ENCODE peak calls at places on chromosomes 4 and X, in nine cellular contexts. I is PC-3; U is HEK293T; V is central memory CD4-positive, alpha-beta T cell; Z is ACHN; Y is neural progenitor cell; Q is iPS-NIHi11; O is iris pigment epithelial cell; P is EH. F is an unnamed sample.

GRCh38 chrX:53089224-53089842 is 4.6 kb upstream of the KANTR start:
- DNase-seq in U (peak), Q (no peak), P (peak), Y (peak), V (peak), I (peak), O (peak), Z (peak), F (peak)

GRCh38 chr4:4460759-4461158 is 73.9 kb downstream of the NSG1 start:
- DNase-seq in U (no peak), P (no peak), Q (no peak), V (no peak), Y (no peak), I (no peak), O (no peak), Z (no peak), F (peak)

GRCh38 chr4:2940267-2941137 is 22.7 kb downstream of the NOP14 start:
- DNase-seq in U (no peak), Z (no peak), Q (peak), O (no peak), I (no peak), V (no peak), Y (no peak), P (no peak), F (no peak)

GRCh38 chr4:1249731-1250526 is 999 bp upstream of the CTBP1 start:
- DNase-seq in Y (no peak), Z (peak), O (peak), P (peak), Q (no peak), V (peak), I (peak), U (peak), F (peak)

GRCh38 chr4:90824266-90825167 is 697.3 kb downstream of the CCSER1 start:
- DNase-seq in V (no peak), Q (no peak), P (no peak), Z (no peak), I (no peak), U (no peak), Y (no peak), O (no peak), F (no peak)

GRCh38 chr4:114082348-114082747 is 102.9 kb upstream of the ARSJ start:
- DNase-seq in U (no peak), P (peak), O (no peak), Y (no peak), V (no peak), Z (no peak), Q (no peak), I (no peak), F (no peak)

GRCh38 chr4:19164334-19164733 is 1087.4 kb upstream of the SLIT2 start:
- DNase-seq in Q (no peak), Z (no peak), U (no peak), Y (no peak), P (no peak), V (no peak), O (no peak), I (no peak), F (no peak)

GRCh38 chr4:71293705-71294104 is 45.1 kb upstream of the SLC4A4 start:
- DNase-seq in I (peak), Y (no peak), V (no peak), P (peak), Z (peak), O (peak), U (no peak), Q (no peak), F (no peak)

GRCh38 chr4:128823025-128823661 is 13.6 kb downstream of the JADE1 start:
- DNase-seq in V (no peak), P (peak), Z (no peak), I (peak), Y (no peak), O (peak), U (no peak), Q (no peak), F (no peak)

GRCh38 chr4:141350122-141350904 is 129.6 kb downstream of the ZNF330 start:
- DNase-seq in U (no peak), V (no peak), I (peak), Z (peak), Q (peak), P (peak), Y (no peak), O (peak), F (no peak)

GRCh38 chrX:17495052-17495451 is 120.1 kb downstream of the NHS start:
- DNase-seq in O (no peak), P (no peak), I (peak), Z (no peak), Y (no peak), V (no peak), U (no peak), Q (no peak), F (no peak)

GRCh38 chr4:97845758-97846157 is 297.5 kb downstream of the STPG2 start:
- DNase-seq in Y (no peak), V (no peak), U (no peak), Z (no peak), I (no peak), P (no peak), Q (peak), O (no peak), F (no peak)

GRCh38 chrX:18676470-18676869 is 4.6 kb upstream of the RS1 start:
- DNase-seq in O (no peak), Z (no peak), P (no peak), I (no peak), U (peak), Y (peak), Q (peak), V (no peak), F (no peak)

GRCh38 chr4:167956676-167957075 is 135.7 kb upstream of the ANXA10 start:
- DNase-seq in I (peak), Y (no peak), P (no peak), O (peak), U (no peak), V (no peak), Z (no peak), Q (no peak), F (no peak)

GRCh38 chr4:120826853-120827252 is 95.7 kb downstream of the PRDM5 start:
- DNase-seq in U (no peak), Z (no peak), Q (no peak), Y (no peak), O (no peak), P (no peak), I (peak), V (no peak), F (no peak)

GRCh38 chrX:84907324-84907946 is 96.2 kb upstream of the APOOL start:
- DNase-seq in Q (peak), I (peak), V (no peak), Y (peak), U (no peak), P (peak), O (peak), Z (peak), F (no peak)

GRCh38 chr4:185379326-185380295 is 16.1 kb downstream of the LRP2BP start:
- DNase-seq in U (no peak), Q (no peak), I (no peak), P (no peak), Z (no peak), Y (no peak), V (no peak), O (peak), F (no peak)

GRCh38 chrX:22015144-22015750 is 16.9 kb upstream of the PHEX start:
- DNase-seq in P (no peak), O (no peak), Y (no peak), V (no peak), Z (no peak), U (no peak), Q (no peak), I (no peak), F (no peak)

GRCh38 chr4:90992213-90992612 is 865.0 kb downstream of the CCSER1 start:
- DNase-seq in U (no peak), Z (no peak), O (no peak), I (no peak), Q (no peak), V (no peak), Y (no peak), P (no peak), F (no peak)

GRCh38 chr4:33658971-33659370 is 2585.3 kb downstream of the ARAP2 start:
- DNase-seq in Z (no peak), Q (no peak), V (no peak), I (no peak), U (no peak), O (no peak), Y (no peak), P (no peak), F (no peak)

GRCh38 chrX:140724337-140725105 is 15.0 kb downstream of the LINC00632 start:
- DNase-seq in U (no peak), Y (no peak), P (no peak), I (no peak), Z (no peak), Q (no peak), V (no peak), O (no peak), F (no peak)

GRCh38 chr4:98030059-98030458 is 113.2 kb downstream of the STPG2 start:
- DNase-seq in Q (no peak), Z (no peak), V (no peak), U (no peak), I (no peak), O (no peak), Y (no peak), P (no peak), F (no peak)

GRCh38 chr4:153792007-153792892 is 3.4 kb upstream of the SFRP2 start:
- DNase-seq in O (no peak), U (no peak), P (peak), V (no peak), I (no peak), Q (peak), Y (peak), Z (no peak), F (peak)

GRCh38 chr4:152999376-153000067 is 63.4 kb downstream of the FHDC1 start:
- DNase-seq in O (no peak), P (no peak), U (no peak), Z (no peak), Y (no peak), I (no peak), Q (no peak), V (no peak), F (no peak)

GRCh38 chrX:42089014-42089413 is 165.7 kb upstream of the CASK start:
- DNase-seq in P (no peak), Z (no peak), V (no peak), Q (no peak), O (no peak), Y (peak), U (no peak), I (no peak), F (no peak)

GRCh38 chr4:75990129-75990528 is 616 bp downstream of the SDAD1 start:
- DNase-seq in Z (peak), U (no peak), P (peak), Y (peak), I (no peak), V (peak), Q (no peak), O (peak), F (peak)

GRCh38 chr4:110270492-110271197 is 72.2 kb upstream of the ELOVL6 start:
- DNase-seq in O (peak), V (no peak), Z (no peak), U (no peak), Y (no peak), P (peak), I (peak), Q (no peak), F (no peak)

GRCh38 chr4:140719022-140719421 is 37.2 kb downstream of the TBC1D9 start:
- DNase-seq in O (peak), U (no peak), Z (no peak), Q (no peak), Y (no peak), P (peak), I (no peak), V (no peak), F (no peak)

GRCh38 chr4:158410272-158410671 is 111.4 kb upstream of the RXFP1 start:
- DNase-seq in Z (peak), Q (no peak), U (no peak), Y (peak), I (peak), P (peak), V (no peak), O (peak), F (no peak)

GRCh38 chrX:109936114-109936513 is 66.8 kb upstream of the TMEM164 start:
- DNase-seq in O (peak), U (no peak), Z (no peak), V (no peak), Y (no peak), I (no peak), Q (no peak), P (peak), F (no peak)

GRCh38 chr4:26034849-26035248 is 120.8 kb downstream of the SMIM20 start:
- DNase-seq in Y (no peak), V (no peak), Z (no peak), U (no peak), O (no peak), Q (no peak), I (no peak), P (no peak), F (peak)

GRCh38 chr4:107379054-107379869 is 340.8 kb downstream of the PAPSS1 start:
- DNase-seq in U (no peak), O (peak), P (peak), I (peak), Y (no peak), Q (no peak), V (no peak), Z (peak), F (no peak)

GRCh38 chrX:38312436-38312835 is 14.9 kb downstream of the RPGR start:
- DNase-seq in Z (peak), U (no peak), I (peak), V (no peak), P (peak), Q (no peak), O (peak), Y (no peak), F (no peak)

GRCh38 chr4:57068237-57068981 is 41.8 kb downstream of the IGFBP7 start:
- DNase-seq in O (no peak), I (no peak), Y (no peak), Z (no peak), U (no peak), P (no peak), V (no peak), Q (no peak), F (no peak)

GRCh38 chrX:105051364-105051763 is 169.1 kb downstream of the TEX13A start:
- DNase-seq in O (no peak), Y (no peak), P (no peak), Z (no peak), U (no peak), Q (no peak), I (no peak), V (no peak), F (no peak)

GRCh38 chrX:18410038-18410437 is 15.4 kb upstream of the CDKL5 start:
- DNase-seq in U (no peak), V (no peak), Z (peak), Y (peak), Q (no peak), I (peak), O (peak), P (peak), F (no peak)